ENCODE peak calls at places on chromosomes 5 and 9, in ten cellular contexts. T is transverse colon, M is K562, N is HCT116, J is GM12891, Y is breast epithelium, O is sigmoid colon, U is endothelial cell of umbilical vein, W is stomach, K is HepG2. S is an unnamed sample.

GRCh38 chr5:80662108-80662507 is 7.3 kb upstream of the DHFR start:
- DNase-seq in M (no peak), T (no peak), Y (no peak), K (no peak), W (no peak), U (no peak), N (no peak), O (no peak), J (no peak), S (no peak)

GRCh38 chr5:10036136-10036535 is 213.6 kb downstream of the ATPSCKMT start:
- DNase-seq in M (no peak), Y (no peak), J (no peak), N (no peak), O (no peak), W (no peak), U (no peak), T (no peak), K (no peak), S (no peak)

GRCh38 chr5:39319395-39319794 is 44.9 kb downstream of the C9 start:
- DNase-seq in Y (no peak), J (no peak), T (no peak), N (no peak), M (no peak), W (no peak), K (no peak), O (no peak), U (no peak), S (no peak)

GRCh38 chr9:136794281-136795026 is 1.7 kb upstream of the CCDC183 start:
- DNase-seq in J (no peak), M (no peak), O (no peak), W (no peak), Y (no peak), N (no peak), K (no peak), T (no peak), U (no peak), S (no peak)

GRCh38 chr9:2780846-2781245 is 63.0 kb downstream of the PUM3 start:
- DNase-seq in J (no peak), T (no peak), U (no peak), O (no peak), N (no peak), Y (no peak), W (no peak), K (no peak), M (no peak), S (no peak)

GRCh38 chr5:17190242-17190778 is 27.1 kb upstream of the BASP1 start:
- DNase-seq in O (peak; percentile 77), W (no peak), N (peak; percentile 46), J (no peak), U (peak; percentile 95), K (peak; percentile 23), T (no peak), Y (no peak), M (peak; percentile 43), S (peak; percentile 80)

GRCh38 chr9:3527653-3527960 is 1.8 kb upstream of the RFX3 start:
- DNase-seq in N (no peak), O (no peak), T (no peak), K (peak; percentile 3), J (no peak), M (no peak), W (no peak), Y (no peak), U (no peak), S (no peak)

GRCh38 chr5:124410539-124410938 is 335.9 kb downstream of the ZNF608 start:
- DNase-seq in N (no peak), J (no peak), M (no peak), W (no peak), U (no peak), O (no peak), T (no peak), Y (no peak), K (no peak), S (no peak)

GRCh38 chr5:36390640-36391039 is 88.9 kb upstream of the RANBP3L start:
- DNase-seq in T (no peak), Y (no peak), U (no peak), J (no peak), O (no peak), K (no peak), W (no peak), N (no peak), M (no peak), S (no peak)

GRCh38 chr5:98769256-98770157 is 4.0 kb upstream of the RGMB start:
- DNase-seq in Y (no peak), K (no peak), M (no peak), O (peak; percentile 76), W (peak; percentile 38), T (peak; percentile 49), J (peak; percentile 19), U (peak; percentile 59), N (no peak), S (peak; percentile 89)

GRCh38 chr5:90135979-90136378 is 273.6 kb downstream of the CETN3 start:
- DNase-seq in K (peak; percentile 31), Y (no peak), J (no peak), W (no peak), M (peak; percentile 17), N (no peak), T (peak; percentile 33), O (no peak), U (no peak), S (peak; percentile 73)

GRCh38 chr5:14842117-14842516 is 29.5 kb downstream of the ANKH start:
- DNase-seq in T (no peak), O (no peak), K (peak; percentile 81), U (no peak), N (no peak), J (no peak), Y (no peak), W (no peak), M (no peak), S (no peak)

GRCh38 chr9:7613931-7614330 is 185.6 kb downstream of the DMAC1 start:
- DNase-seq in N (no peak), O (no peak), W (no peak), U (no peak), M (no peak), T (no peak), Y (no peak), K (no peak), J (no peak), S (no peak)

GRCh38 chr5:122313001-122313402 is 965 bp downstream of the SNCAIP start:
- DNase-seq in T (no peak), M (no peak), N (no peak), K (no peak), O (no peak), U (peak; percentile 90), W (no peak), J (no peak), Y (no peak), S (peak; percentile 17)
- TF ChIP-seq POLR2AphosphoS5 in T (no peak), M (no peak), N (no peak), K (no peak), O (no peak), U (no peak), W (no peak), J (no peak), Y (no peak), S (no peak)

GRCh38 chr5:172410839-172411238 is 43.5 kb downstream of the SH3PXD2B start:
- DNase-seq in M (no peak), K (no peak), J (no peak), O (no peak), U (no peak), W (no peak), N (no peak), T (no peak), Y (no peak), S (no peak)

GRCh38 chr5:172407861-172408260 is 46.5 kb downstream of the SH3PXD2B start:
- DNase-seq in O (peak; percentile 76), T (no peak), W (no peak), M (no peak), Y (no peak), U (no peak), J (no peak), N (no peak), K (no peak), S (no peak)

GRCh38 chr5:172412724-172413260 is 41.5 kb downstream of the SH3PXD2B start:
- DNase-seq in O (peak; percentile 96), N (no peak), K (no peak), Y (peak; percentile 60), J (no peak), T (peak; percentile 68), U (peak; percentile 71), M (no peak), W (peak; percentile 58), S (no peak)

GRCh38 chr5:172411423-172412111 is 42.8 kb downstream of the SH3PXD2B start:
- DNase-seq in M (no peak), W (no peak), O (no peak), J (no peak), N (no peak), U (no peak), K (no peak), T (peak; percentile 33), Y (no peak), S (no peak)

GRCh38 chr5:172410160-172410559 is 44.2 kb downstream of the SH3PXD2B start:
- DNase-seq in J (no peak), N (no peak), K (no peak), Y (no peak), T (no peak), W (no peak), M (no peak), U (no peak), O (no peak), S (peak; percentile 28)
- TF ChIP-seq POLR2AphosphoS5 in J (no peak), N (no peak), K (no peak), Y (no peak), T (no peak), W (no peak), M (no peak), U (no peak), O (no peak), S (no peak)

GRCh38 chr9:98807070-98807810 is at the start of gene GALNT12:
- DNase-seq in Y (no peak), K (no peak), J (peak; percentile 72), O (peak; percentile 71), U (no peak), N (no peak), M (peak; percentile 92), W (peak; percentile 47), T (peak; percentile 74), S (peak; percentile 81)

GRCh38 chr9:98808411-98808815 is 943 bp downstream of the GALNT12 start:
- DNase-seq in T (peak; percentile 93), K (no peak), Y (no peak), O (peak; percentile 75), J (no peak), M (peak; percentile 64), U (no peak), N (no peak), W (peak; percentile 89), S (peak; percentile 53)

GRCh38 chr9:98806394-98807069 is 938 bp upstream of the GALNT12 start:
- DNase-seq in M (no peak), J (no peak), O (peak; percentile 77), K (no peak), N (no peak), W (no peak), Y (no peak), T (no peak), U (no peak), S (no peak)

GRCh38 chr9:98808879-98809278 is 1.4 kb downstream of the GALNT12 start:
- DNase-seq in W (no peak), Y (no peak), M (no peak), T (peak; percentile 19), J (no peak), U (no peak), O (no peak), N (no peak), K (no peak), S (no peak)

GRCh38 chr9:98807811-98808195 is 333 bp downstream of the GALNT12 start:
- DNase-seq in N (no peak), O (peak; percentile 71), T (peak; percentile 50), U (no peak), M (no peak), Y (no peak), J (peak; percentile 39), K (no peak), W (no peak), S (peak; percentile 55)
- TF ChIP-seq POLR2AphosphoS5 in N (no peak), O (no peak), T (no peak), U (no peak), M (no peak), Y (no peak), J (no peak), K (no peak), W (no peak), S (no peak)

GRCh38 chr5:83474170-83474796 is 2.7 kb downstream of the VCAN start:
- DNase-seq in K (peak; percentile 30), M (peak; percentile 81), N (peak; percentile 67), J (peak; percentile 41), O (peak; percentile 92), W (peak; percentile 42), Y (peak; percentile 57), U (no peak), T (peak; percentile 63), S (peak; percentile 93)
- TF ChIP-seq POLR2AphosphoS5 in K (no peak), M (no peak), N (peak; percentile 49), J (no peak), O (peak; percentile 57), W (no peak), Y (peak; percentile 30), U (no peak), T (no peak), S (peak; percentile 59)

S was measured in GM23338.